ENCODE peak calls at places on chromosome 11, in eight cellular contexts. R, Q, F, G, O, W, H and J are unnamed samples.

GRCh38 chr11:116329354-116330090 is 443.3 kb downstream of the BUD13 start:
- DNase-seq in Q (no peak), G (no peak), F (no peak), O (no peak), R (no peak), W (no peak), H (no peak), J (peak)

GRCh38 chr11:17521106-17521900 is 22.9 kb downstream of the USH1C start:
- DNase-seq in H (peak), G (no peak), O (no peak), R (no peak), Q (no peak), W (no peak), F (no peak), J (no peak)

GRCh38 chr11:116984589-116984988 is 113.6 kb downstream of the SIK3 start:
- DNase-seq in Q (no peak), O (no peak), W (no peak), H (no peak), R (no peak), F (peak), G (no peak), J (no peak)

GRCh38 chr11:17603056-17603825 is 56.2 kb downstream of the OTOG start:
- DNase-seq in F (no peak), W (no peak), R (no peak), O (no peak), H (no peak), Q (no peak), G (no peak), J (peak)

GRCh38 chr11:75500742-75501141 is 25.0 kb downstream of the GDPD5 start:
- DNase-seq in F (no peak), O (no peak), G (no peak), H (no peak), R (no peak), W (no peak), Q (no peak), J (no peak)

GRCh38 chr11:95134491-95134890 is 44.8 kb downstream of the ENDOD1 start:
- DNase-seq in G (no peak), Q (no peak), O (no peak), F (no peak), R (no peak), H (peak), W (no peak), J (no peak)

GRCh38 chr11:126317681-126318641 is 14.1 kb downstream of the DCPS start:
- DNase-seq in O (no peak), F (peak), H (peak), G (no peak), W (peak), R (peak), Q (no peak), J (no peak)

GRCh38 chr11:115745545-115746265 is 241.5 kb upstream of the CADM1 start:
- DNase-seq in W (no peak), R (no peak), H (no peak), F (no peak), O (no peak), G (no peak), Q (peak), J (no peak)

GRCh38 chr11:73409431-73409830 is 33.2 kb downstream of the RELT start:
- DNase-seq in R (no peak), G (no peak), H (no peak), O (no peak), Q (no peak), F (no peak), W (no peak), J (no peak)

GRCh38 chr11:10087621-10088225 is 206.3 kb downstream of the SBF2 start:
- DNase-seq in R (no peak), H (no peak), F (no peak), O (no peak), G (no peak), Q (no peak), W (no peak), J (no peak)

GRCh38 chr11:2789791-2790580 is 90.2 kb upstream of the KCNQ1OT1 start:
- DNase-seq in Q (no peak), R (no peak), G (peak), W (peak), O (no peak), H (peak), F (no peak), J (peak)

GRCh38 chr11:75430692-75431532 is 2.1 kb downstream of the KLHL35 start:
- DNase-seq in O (no peak), Q (no peak), R (no peak), H (no peak), F (no peak), G (no peak), W (no peak), J (no peak)

GRCh38 chr11:132704796-132705375 is 827.4 kb downstream of the OPCML start:
- DNase-seq in H (no peak), W (no peak), R (no peak), G (peak), O (no peak), Q (no peak), F (no peak), J (no peak)

GRCh38 chr11:48108231-48109045 is 108.2 kb upstream of the OR4B1 start:
- DNase-seq in H (no peak), G (no peak), Q (no peak), O (no peak), F (no peak), R (no peak), W (no peak), J (no peak)

GRCh38 chr11:103700605-103701004 is 335.8 kb upstream of the DDI1 start:
- DNase-seq in O (no peak), F (peak), Q (no peak), G (no peak), R (no peak), W (no peak), H (no peak), J (no peak)

GRCh38 chr11:288328-289144 is at the start of gene PGGHG:
- DNase-seq in G (peak), O (peak), Q (peak), W (peak), H (no peak), R (peak), F (no peak), J (peak)

GRCh38 chr11:19187101-19187500 is 14.7 kb downstream of the CSRP3 start:
- DNase-seq in R (no peak), W (no peak), H (no peak), F (peak), Q (no peak), O (no peak), G (no peak), J (no peak)

GRCh38 chr11:31921066-31921465 is 109.9 kb upstream of the PAX6 start:
- DNase-seq in O (no peak), Q (no peak), F (peak), H (no peak), R (no peak), G (no peak), W (no peak), J (no peak)

GRCh38 chr11:82907376-82907775 is 5.8 kb downstream of the DDIAS start:
- DNase-seq in O (no peak), W (no peak), G (no peak), R (no peak), Q (no peak), H (no peak), F (no peak), J (no peak)

GRCh38 chr11:135075740-135076139 is 663.7 kb upstream of the B3GAT1 start:
- DNase-seq in H (peak), W (peak), G (peak), O (no peak), R (peak), F (no peak), Q (peak), J (no peak)

GRCh38 chr11:36280531-36280930 is 8.7 kb downstream of the COMMD9 start:
- DNase-seq in H (no peak), F (no peak), R (no peak), W (no peak), G (no peak), O (no peak), Q (no peak), J (no peak)

GRCh38 chr11:70953720-70954119 is 298.7 kb downstream of the SHANK2 start:
- DNase-seq in H (no peak), G (no peak), Q (no peak), R (no peak), F (no peak), W (no peak), O (no peak), J (no peak)

GRCh38 chr11:111913031-111913861 is 712 bp downstream of the HSPB2 start:
- DNase-seq in Q (no peak), H (no peak), O (no peak), W (no peak), G (no peak), F (no peak), R (no peak), J (no peak)

DNA sequence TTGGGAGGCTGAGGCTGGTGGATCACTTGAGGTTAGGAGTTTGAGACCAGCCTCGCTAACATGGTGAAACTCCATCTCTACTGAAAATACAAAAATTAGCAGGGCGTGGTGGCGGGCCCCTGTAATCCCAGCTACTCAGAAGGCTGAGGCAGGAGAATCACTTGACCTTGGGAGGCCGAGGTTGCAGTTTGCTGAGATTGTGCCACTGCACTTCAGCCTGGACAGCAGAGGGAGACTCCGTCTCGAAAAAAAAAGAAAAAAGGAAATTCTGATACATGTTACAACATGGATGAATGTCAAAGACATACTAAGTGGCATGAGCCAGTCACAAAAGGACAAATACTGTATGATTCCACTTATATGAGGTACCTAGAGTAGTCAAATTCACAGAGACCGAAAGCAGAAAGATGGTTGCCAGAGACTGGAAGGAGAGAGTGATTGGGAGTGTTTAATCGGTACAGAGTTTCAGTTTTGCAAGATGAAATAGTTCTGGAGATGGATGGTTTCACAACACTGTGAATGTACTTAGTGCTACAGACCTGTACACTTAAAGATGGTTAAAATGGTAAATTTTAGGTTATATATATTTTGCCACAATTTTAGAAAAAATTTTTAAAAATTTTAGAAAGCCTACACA is 92.3 kb downstream of the BLID start:
- DNase-seq in Q (no peak), W (no peak), G (no peak), R (no peak), F (no peak), O (no peak), H (no peak), J (no peak)
- TF ChIP-seq CTCF in Q (no peak), W (no peak), G (no peak), R (no peak), F (no peak), O (no peak), H (no peak), J (no peak)

DNA sequence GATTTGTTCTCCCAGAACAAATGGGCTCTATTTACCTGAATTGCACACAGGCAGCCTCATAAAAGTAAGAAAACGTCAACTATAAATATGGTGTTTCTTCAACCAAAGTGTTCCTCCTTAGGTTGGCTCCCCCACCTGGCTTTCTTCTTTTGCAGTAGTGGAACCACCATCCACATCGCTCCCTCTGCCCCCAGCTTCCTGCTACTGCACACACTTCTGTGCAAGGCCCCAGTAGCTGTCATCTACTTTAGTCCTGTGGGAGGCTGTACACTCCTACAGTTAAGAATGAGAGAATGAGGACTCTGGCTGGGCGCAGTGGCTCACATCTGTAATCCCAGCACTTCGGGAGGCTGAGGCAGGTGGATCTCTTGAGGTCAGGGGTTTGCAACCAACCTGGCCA is 89.5 kb downstream of the BMAL1 start:
- DNase-seq in Q (no peak), H (no peak), F (no peak), W (no peak), O (no peak), R (no peak), G (no peak), J (no peak)
- TF ChIP-seq CTCF in Q (no peak), H (no peak), F (no peak), W (no peak), O (no peak), R (no peak), G (no peak), J (no peak)

GRCh38 chr11:11724994-11725393 is 103.2 kb upstream of the GALNT18 start:
- DNase-seq in Q (no peak), G (no peak), H (no peak), W (no peak), F (no peak), R (no peak), O (no peak), J (no peak)

GRCh38 chr11:11722246-11722645 is 100.4 kb upstream of the GALNT18 start:
- DNase-seq in H (no peak), W (no peak), G (no peak), R (no peak), Q (no peak), F (no peak), O (no peak), J (no peak)

GRCh38 chr11:11725438-11725837 is 103.6 kb upstream of the GALNT18 start:
- DNase-seq in H (no peak), O (no peak), F (no peak), Q (no peak), W (no peak), R (no peak), G (no peak), J (no peak)

GRCh38 chr11:11728371-11728770 is 106.6 kb upstream of the GALNT18 start:
- DNase-seq in F (no peak), Q (no peak), O (no peak), W (no peak), R (no peak), G (no peak), H (no peak), J (no peak)

GRCh38 chr11:11722861-11723260 is 101.1 kb upstream of the GALNT18 start:
- DNase-seq in R (no peak), W (no peak), Q (no peak), H (no peak), F (no peak), O (no peak), G (no peak), J (no peak)
- TF ChIP-seq CTCF in R (no peak), W (no peak), Q (peak), H (no peak), F (no peak), O (no peak), G (no peak), J (no peak)

GRCh38 chr11:121762820-121763219 is 310.1 kb upstream of the SORL1-AS1 start:
- DNase-seq in O (no peak), F (no peak), W (no peak), H (no peak), Q (peak), R (no peak), G (no peak), J (peak)
- TF ChIP-seq CTCF in O (no peak), F (peak), W (no peak), H (no peak), Q (no peak), R (no peak), G (no peak), J (no peak)

GRCh38 chr11:1531418-1531817 is 40.7 kb downstream of the DUSP8 start:
- DNase-seq in H (no peak), G (no peak), O (no peak), W (no peak), F (no peak), Q (no peak), R (no peak), J (no peak)
- TF ChIP-seq CTCF in H (no peak), G (no peak), O (no peak), W (no peak), F (no peak), Q (no peak), R (no peak), J (no peak)

DNA sequence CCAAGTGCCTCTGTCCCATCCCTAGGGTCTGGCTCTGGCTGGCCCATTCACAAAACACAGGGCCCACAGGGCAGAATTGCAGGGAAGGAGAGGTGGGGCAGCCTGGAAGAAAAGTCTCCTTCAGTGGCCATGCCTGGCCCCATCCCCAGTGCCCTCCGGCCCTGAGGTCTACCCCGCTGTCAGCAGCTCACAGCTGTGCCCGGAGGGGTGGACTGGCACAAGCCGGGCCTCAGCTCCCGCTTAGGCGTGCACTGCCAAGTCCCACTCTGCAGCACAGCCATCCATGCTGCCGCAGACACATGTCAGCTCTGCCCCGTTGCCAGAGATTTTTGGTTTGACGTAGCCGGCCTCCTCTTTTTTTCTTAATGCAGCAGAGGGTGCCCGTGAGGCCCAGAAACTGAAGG is 3.9 kb upstream of the SCN2B start:
- DNase-seq in H (peak), W (no peak), R (peak), G (no peak), Q (peak), O (no peak), F (no peak), J (no peak)
- TF ChIP-seq CTCF in H (no peak), W (no peak), R (no peak), G (no peak), Q (peak), O (no peak), F (no peak), J (no peak)

GRCh38 chr11:60776167-60776566 is 9.0 kb upstream of the MS4A10 start:
- DNase-seq in Q (no peak), G (no peak), O (no peak), W (no peak), F (no peak), H (no peak), R (no peak), J (no peak)
- TF ChIP-seq CTCF in Q (no peak), G (no peak), O (no peak), W (no peak), F (no peak), H (no peak), R (no peak), J (no peak)

DNA sequence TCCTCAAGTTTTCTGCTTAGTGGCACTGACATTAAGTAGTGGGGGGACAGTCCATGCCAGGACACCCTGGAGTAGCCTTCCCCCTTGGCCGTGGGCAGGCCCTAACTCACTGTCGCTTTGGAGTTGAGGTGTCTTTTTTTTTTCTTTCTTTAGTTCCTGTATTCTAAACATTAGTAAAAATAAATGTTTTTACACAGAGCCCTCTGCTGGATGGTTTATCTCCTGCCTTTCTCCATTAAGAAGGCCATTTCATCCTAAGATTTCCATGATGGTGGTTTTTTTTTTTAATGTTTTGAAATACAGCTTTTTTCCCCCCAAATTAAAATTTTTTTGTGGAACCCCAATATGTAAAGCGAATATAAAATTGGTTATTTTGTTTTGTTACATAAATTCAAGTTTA is 1.8 kb upstream of the TIGD3 start:
- DNase-seq in R (no peak), H (no peak), F (no peak), G (no peak), W (no peak), O (no peak), Q (no peak), J (no peak)
- TF ChIP-seq CTCF in R (no peak), H (no peak), F (no peak), G (no peak), W (no peak), O (peak), Q (peak), J (peak)

DNA sequence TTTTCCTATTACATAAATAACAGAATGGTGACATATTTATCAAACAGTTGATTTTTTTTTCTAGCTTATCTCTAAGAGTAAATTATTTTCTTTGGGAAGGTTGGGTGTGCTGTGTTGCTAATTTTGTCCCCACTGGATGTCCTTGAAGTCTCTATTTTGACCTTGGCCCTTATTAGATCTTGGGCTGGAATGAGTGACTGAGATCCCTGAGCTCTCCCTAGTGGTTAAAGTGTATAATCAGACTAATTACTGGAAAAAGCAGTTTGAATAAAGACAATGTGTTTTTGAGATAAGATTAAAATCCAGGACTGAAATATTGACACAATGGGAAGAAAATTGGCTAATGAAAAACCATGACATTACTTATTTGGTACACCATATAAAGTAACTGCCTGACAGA is 56.1 kb downstream of the AASDHPPT start:
- DNase-seq in Q (no peak), W (no peak), R (peak), H (no peak), F (no peak), G (no peak), O (peak), J (no peak)
- TF ChIP-seq CTCF in Q (peak), W (no peak), R (peak), H (no peak), F (no peak), G (no peak), O (no peak), J (peak)

GRCh38 chr11:93542753-93543246 is 391 bp downstream of the SMCO4 start:
- DNase-seq in W (peak), O (no peak), H (no peak), R (no peak), Q (no peak), F (no peak), G (peak), J (no peak)
- TF ChIP-seq CTCF in W (no peak), O (no peak), H (no peak), R (no peak), Q (no peak), F (no peak), G (no peak), J (no peak)